ENCODE peak calls at places on chromosomes 11 and 22, in eight cellular contexts. Q is cardiac muscle cell, Z is mucosa of descending colon, V is IMR-90, D is lower leg skin, T is GM20000, R is tibial nerve, W is A549. N is an unnamed sample.
A peak's percentile ranks its signal among the peaks of the same experiment; 100 is the strongest.

GRCh38 chr11:30481385-30481784 is 104.8 kb downstream of the MPPED2 start:
- DNase-seq in V (no peak), D (no peak), Q (no peak), Z (no peak), W (no peak), T (no peak), R (no peak), N (no peak)

GRCh38 chr11:14451825-14452224 is 47.8 kb downstream of the COPB1 start:
- DNase-seq in W (no peak), Z (no peak), V (peak; percentile 56), R (no peak), Q (no peak), T (no peak), D (no peak), N (no peak)

GRCh38 chr11:45378516-45378915 is 92.4 kb upstream of the SYT13 start:
- DNase-seq in W (no peak), V (no peak), D (no peak), Q (no peak), R (no peak), T (no peak), Z (no peak), N (no peak)

GRCh38 chr11:135033545-135033944 is 621.5 kb upstream of the B3GAT1 start:
- DNase-seq in T (no peak), D (no peak), R (no peak), Q (peak; percentile 1), W (no peak), Z (no peak), V (no peak), N (no peak)

GRCh38 chr11:2791521-2792375 is 92.0 kb upstream of the KCNQ1OT1 start:
- DNase-seq in V (no peak), W (no peak), T (no peak), R (no peak), D (no peak), Q (no peak), Z (peak; percentile 56), N (no peak)

GRCh38 chr11:113142508-113142907 is 171.9 kb upstream of the TTC12 start:
- DNase-seq in W (no peak), T (no peak), R (no peak), Z (no peak), Q (no peak), D (no peak), V (no peak), N (no peak)

GRCh38 chr11:47109882-47110281 is 66.8 kb downstream of the ARFGAP2 start:
- DNase-seq in Z (no peak), Q (no peak), T (no peak), V (no peak), W (no peak), D (no peak), R (no peak), N (no peak)

GRCh38 chr11:34305095-34305692 is 52.6 kb downstream of the ABTB2 start:
- DNase-seq in Z (no peak), W (no peak), V (peak; percentile 39), T (no peak), D (no peak), R (no peak), Q (no peak), N (no peak)

GRCh38 chr11:76626921-76627391 is 43.6 kb downstream of the LRRC32 start:
- DNase-seq in T (peak; percentile 67), Z (no peak), R (no peak), V (peak; percentile 29), D (no peak), Q (peak; percentile 63), W (no peak), N (no peak)

GRCh38 chr11:78008174-78008573 is 13.7 kb upstream of the INTS4 start:
- DNase-seq in V (no peak), Q (no peak), Z (no peak), T (no peak), D (no peak), R (no peak), W (no peak), N (no peak)

GRCh38 chr11:101091781-101092180 is 37.8 kb downstream of the PGR start:
- DNase-seq in W (no peak), D (no peak), Q (no peak), V (no peak), R (no peak), T (no peak), Z (no peak), N (no peak)

GRCh38 chr22:20433191-20433590 is 4.4 kb downstream of the SCARF2 start:
- DNase-seq in R (no peak), W (no peak), V (no peak), D (no peak), Z (no peak), T (no peak), Q (no peak), N (no peak)

GRCh38 chr22:20433686-20434241 is 3.9 kb downstream of the SCARF2 start:
- DNase-seq in Z (no peak), V (no peak), D (no peak), T (no peak), R (no peak), Q (no peak), W (no peak), N (no peak)

GRCh38 chr22:20430641-20431519 is 6.7 kb downstream of the SCARF2 start:
- DNase-seq in Q (no peak), V (no peak), Z (peak; percentile 68), R (no peak), T (peak; percentile 74), D (no peak), W (peak; percentile 73), N (no peak)

GRCh38 chr22:20431520-20432237 is 5.9 kb downstream of the SCARF2 start:
- DNase-seq in R (no peak), V (no peak), Q (no peak), Z (no peak), T (peak; percentile 49), D (no peak), W (no peak), N (no peak)

DNA sequence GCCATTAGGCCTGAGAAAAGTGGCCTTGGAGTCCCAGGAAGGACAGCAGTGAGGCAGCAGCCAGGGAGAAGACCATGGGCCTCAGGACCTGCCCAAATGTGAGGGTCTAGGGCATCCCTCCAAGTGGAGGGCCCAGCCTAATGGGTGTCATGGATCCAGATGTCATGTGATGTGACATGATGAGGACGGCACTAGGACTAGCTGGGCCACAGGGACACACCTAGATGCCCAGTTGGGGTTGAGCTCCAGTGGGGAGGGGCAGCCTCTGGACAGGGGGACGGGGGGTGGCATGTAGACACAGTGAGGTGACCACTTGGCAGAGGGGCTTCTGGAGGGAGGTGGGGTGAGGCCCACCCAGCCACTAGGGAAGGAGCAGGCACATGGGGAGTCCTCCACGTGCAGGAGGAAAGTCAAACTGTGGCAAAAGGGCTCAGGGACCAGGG is 5.4 kb downstream of the SCARF2 start:
- DNase-seq in T (peak; percentile 25), Q (no peak), V (no peak), Z (no peak), W (no peak), R (no peak), D (no peak), N (no peak)
- TF ChIP-seq CTCF in T (no peak), Q (no peak), V (no peak), Z (no peak), W (no peak), R (no peak), D (no peak), N (no peak)

GRCh38 chr11:81707881-81708280 is 1025.8 kb downstream of the FAM181B start:
- DNase-seq in R (no peak), T (no peak), V (no peak), Z (no peak), W (no peak), D (no peak), Q (no peak), N (no peak)
- TF ChIP-seq CTCF in R (no peak), T (no peak), V (no peak), Z (no peak), W (no peak), D (no peak), Q (peak; percentile 17), N (no peak)

GRCh38 chr11:88178211-88178610 is 3.0 kb upstream of the RAB38 start:
- DNase-seq in Q (peak; percentile 20), R (no peak), Z (no peak), W (no peak), D (no peak), T (no peak), V (peak; percentile 32), N (no peak)
- TF ChIP-seq CTCF in Q (no peak), R (no peak), Z (no peak), W (no peak), D (no peak), T (no peak), V (no peak), N (no peak)

DNA sequence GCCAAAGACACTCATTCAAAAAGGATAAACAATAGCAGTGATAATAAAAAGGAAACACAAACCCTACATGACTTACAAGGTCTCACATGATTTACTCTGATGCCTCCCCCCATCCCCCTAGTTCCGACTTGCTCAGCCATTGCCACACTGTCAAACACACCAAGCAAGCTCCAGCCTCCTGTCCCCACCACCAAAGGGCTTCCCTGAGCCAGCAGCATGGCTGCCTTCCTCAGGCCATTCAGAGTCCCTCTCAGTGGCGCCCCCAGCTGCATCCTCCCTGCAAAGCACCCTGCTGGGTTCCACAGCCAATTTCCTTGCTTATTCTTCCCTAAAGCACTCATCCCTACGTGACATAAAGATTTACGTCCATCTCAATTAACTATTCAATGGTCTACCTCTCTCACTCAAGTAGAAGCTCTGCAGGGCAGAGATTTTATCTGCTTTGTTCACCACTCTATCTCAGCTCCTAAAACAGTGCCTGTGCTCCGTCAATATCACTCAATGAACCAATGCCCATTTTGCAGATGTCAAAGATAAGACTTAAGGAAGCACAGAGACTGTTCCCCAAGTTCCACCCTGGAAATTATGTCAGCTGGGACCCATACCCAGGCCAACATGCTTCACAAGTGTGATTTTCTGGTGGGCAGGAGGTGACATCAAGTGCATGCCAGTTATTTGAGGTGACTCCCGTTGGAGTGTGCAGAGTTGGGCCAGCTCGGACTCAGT is 106.9 kb downstream of the SYN3 start:
- DNase-seq in Z (no peak), Q (peak; percentile 6), R (no peak), T (no peak), W (no peak), V (no peak), D (no peak), N (no peak)
- TF ChIP-seq CTCF in Z (no peak), Q (peak; percentile 16), R (no peak), T (no peak), W (no peak), V (no peak), D (no peak), N (peak; percentile 17)

DNA sequence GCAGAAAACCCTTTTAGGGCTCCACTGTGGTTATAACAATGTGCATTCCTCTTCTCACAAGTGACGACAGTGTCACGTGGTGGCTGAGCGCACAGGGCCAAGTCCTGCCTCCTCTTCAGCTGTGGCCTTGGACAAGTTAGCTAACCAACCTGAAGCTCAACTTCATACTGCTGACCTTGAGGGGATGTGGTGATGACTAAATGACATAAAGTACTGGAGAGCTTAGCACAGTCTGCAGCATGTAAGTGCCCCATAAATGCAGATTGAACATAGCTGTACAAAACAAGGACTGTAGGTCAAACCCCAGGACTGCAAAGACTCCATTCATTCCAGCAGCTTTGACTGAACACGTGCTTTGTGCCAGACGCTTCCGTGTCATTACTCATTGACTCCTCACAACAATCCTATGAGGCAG is 20.1 kb upstream of the MRGPRX2 start:
- DNase-seq in V (peak; percentile 26), D (peak; percentile 51), Z (no peak), T (no peak), W (no peak), R (no peak), Q (peak; percentile 82), N (no peak)
- TF ChIP-seq CTCF in V (no peak), D (no peak), Z (no peak), T (no peak), W (no peak), R (no peak), Q (no peak), N (no peak)

N was measured in epithelial cell of proximal tubule.